ENCODE peak calls at places on chromosomes 5 and 9, in seven cellular contexts. L, A, B, D, H, F and U are unnamed samples.

GRCh38 chr9:137300607-137301085 is 1.4 kb downstream of the NRARP start:
- DNase-seq in B (no peak), L (no peak), D (peak; percentile 69), H (peak; percentile 61), A (peak; percentile 20), F (no peak), U (no peak)

GRCh38 chr9:136629879-136630661 is 32.6 kb upstream of the EGFL7 start:
- DNase-seq in A (peak; percentile 24), B (peak; percentile 39), H (peak; percentile 77), L (no peak), F (peak; percentile 36), D (peak; percentile 91), U (no peak)

GRCh38 chr5:6758201-6758600 is 45.0 kb downstream of the TENT4A start:
- DNase-seq in D (no peak), B (no peak), H (no peak), L (no peak), A (no peak), F (no peak), U (no peak)

GRCh38 chr9:17322882-17323864 is 188.3 kb downstream of the CNTLN start:
- DNase-seq in L (no peak), B (no peak), F (no peak), D (peak; percentile 44), H (no peak), A (no peak), U (no peak)

GRCh38 chr9:129751841-129752801 is 721 bp downstream of the PTGES start:
- DNase-seq in D (peak; percentile 71), F (no peak), H (no peak), A (no peak), L (no peak), B (no peak), U (no peak)

GRCh38 chr5:36407396-36407795 is 105.7 kb upstream of the RANBP3L start:
- DNase-seq in F (no peak), D (no peak), L (no peak), H (no peak), A (no peak), B (no peak), U (no peak)

GRCh38 chr5:8517461-8517860 is 648.5 kb downstream of the MTRR start:
- DNase-seq in H (no peak), L (no peak), D (no peak), A (peak; percentile 16), F (no peak), B (no peak), U (no peak)

GRCh38 chr9:91677822-91678221 is 254.2 kb upstream of the NFIL3 start:
- DNase-seq in H (no peak), A (no peak), B (no peak), D (peak; percentile 54), F (no peak), L (no peak), U (no peak)

GRCh38 chr9:89422151-89422918 is 75.6 kb downstream of the SEMA4D start:
- DNase-seq in H (no peak), F (no peak), L (no peak), B (no peak), D (no peak), A (peak; percentile 88), U (no peak)

GRCh38 chr9:111572945-111573604 is 26.4 kb downstream of the PTGR1 start:
- DNase-seq in A (peak; percentile 97), F (no peak), L (no peak), H (no peak), B (no peak), D (no peak), U (no peak)

GRCh38 chr5:97245371-97245770 is 62.3 kb upstream of the RIOK2 start:
- DNase-seq in F (no peak), L (no peak), B (no peak), D (no peak), H (no peak), A (no peak), U (no peak)

GRCh38 chr9:706606-707451 is 134.7 kb upstream of the DMRT1 start:
- DNase-seq in A (peak; percentile 75), B (peak; percentile 85), L (no peak), D (peak; percentile 29), H (peak; percentile 20), F (no peak), U (no peak)

GRCh38 chr9:114691046-114691955 is 9.3 kb upstream of the TEX48 start:
- DNase-seq in B (no peak), D (no peak), H (no peak), A (peak; percentile 91), F (no peak), L (peak; percentile 36), U (peak; percentile 85)

GRCh38 chr9:89588271-89588879 is 16.4 kb upstream of the GADD45G start:
- DNase-seq in F (no peak), B (no peak), D (no peak), L (no peak), A (no peak), H (no peak), U (no peak)

GRCh38 chr5:103569313-103570060 is 6.9 kb upstream of the NUDT12 start:
- DNase-seq in B (no peak), D (no peak), A (peak; percentile 6), F (no peak), H (no peak), L (no peak), U (no peak)

GRCh38 chr5:79042188-79042587 is 27.3 kb downstream of the DMGDH start:
- DNase-seq in H (no peak), D (no peak), F (no peak), A (no peak), B (no peak), L (no peak), U (no peak)

GRCh38 chr9:36154213-36154952 is 14.8 kb upstream of the CCIN start:
- DNase-seq in H (no peak), L (no peak), F (no peak), D (no peak), A (peak; percentile 71), B (no peak), U (no peak)

GRCh38 chr5:128290152-128290858 is 206.7 kb downstream of the SLC12A2 start:
- DNase-seq in H (no peak), F (no peak), A (peak; percentile 33), D (no peak), B (no peak), L (no peak), U (no peak)

GRCh38 chr5:169831331-169831730 is 149.0 kb downstream of the INSYN2B start:
- DNase-seq in B (no peak), H (no peak), F (no peak), D (no peak), A (peak; percentile 27), L (no peak), U (no peak)

GRCh38 chr5:87390075-87390474 is 22.7 kb downstream of the CCNH start:
- DNase-seq in F (no peak), H (no peak), B (no peak), L (no peak), A (no peak), D (no peak), U (no peak)

GRCh38 chr9:77864096-77864889 is 167.3 kb downstream of the GNAQ start:
- DNase-seq in H (no peak), B (no peak), F (no peak), A (peak; percentile 27), D (no peak), L (no peak), U (no peak)

GRCh38 chr9:117276444-117276843 is 138.4 kb downstream of the ASTN2 start:
- DNase-seq in B (no peak), H (no peak), A (no peak), F (no peak), D (peak; percentile 64), L (no peak), U (no peak)

GRCh38 chr5:80234311-80234948 is 21.4 kb downstream of the SERINC5 start:
- DNase-seq in H (no peak), L (no peak), B (no peak), F (no peak), A (no peak), D (no peak), U (no peak)

GRCh38 chr5:6307304-6307703 is 71.0 kb downstream of the MED10 start:
- DNase-seq in A (no peak), B (no peak), L (no peak), D (no peak), F (no peak), H (no peak), U (no peak)

GRCh38 chr9:129613520-129614175 is 7.3 kb downstream of the C9orf50 start:
- DNase-seq in B (no peak), H (no peak), L (no peak), F (no peak), D (peak; percentile 75), A (no peak), U (no peak)

GRCh38 chr5:142699105-142699720 is 13.3 kb upstream of the FGF1 start:
- DNase-seq in A (peak; percentile 84), L (peak; percentile 31), D (peak; percentile 74), F (peak; percentile 74), H (peak; percentile 73), B (peak; percentile 79), U (peak; percentile 66)
- TF ChIP-seq RAD21 in A (peak; percentile 100), L (peak; percentile 95), D (peak; percentile 100), F (peak; percentile 100), H (peak; percentile 97), B (peak; percentile 95), U (peak; percentile 100)

GRCh38 chr5:73841641-73842040 is 215.6 kb downstream of the ARHGEF28 start:
- DNase-seq in B (no peak), D (no peak), A (no peak), L (no peak), H (no peak), F (no peak), U (no peak)
- H2AFZ ChIP-seq in B (no peak overlapping the region), D (no peak overlapping the region), A (no peak overlapping the region), L (no peak overlapping the region), H (no peak overlapping the region), F (no peak overlapping the region), U (no peak overlapping the region)

DNA sequence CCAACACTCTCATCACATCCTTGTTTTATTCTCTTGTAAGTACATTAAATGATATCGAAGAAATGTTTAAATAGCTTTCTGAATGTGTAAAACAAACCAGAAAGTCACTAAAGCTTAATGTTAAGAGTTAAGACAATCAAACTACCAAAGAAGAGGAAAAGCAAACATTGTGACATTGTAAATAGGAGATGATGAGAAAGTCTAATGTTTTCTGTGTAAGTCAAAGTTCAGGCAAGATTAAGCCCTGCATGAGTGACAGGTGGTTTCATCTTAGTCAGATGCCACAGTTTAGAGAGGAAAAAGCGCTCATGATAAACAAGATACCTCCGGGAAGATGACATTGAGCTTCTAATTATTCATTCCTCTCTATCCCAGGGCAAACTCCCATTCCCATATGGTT is 50.9 kb upstream of the PHYKPL start:
- DNase-seq in A (no peak), L (no peak), B (peak; percentile 39), D (no peak), F (no peak), H (no peak), U (no peak)
- TF ChIP-seq RAD21 in A (no peak), L (no peak), B (no peak), D (no peak), F (no peak), H (no peak), U (no peak)

DNA sequence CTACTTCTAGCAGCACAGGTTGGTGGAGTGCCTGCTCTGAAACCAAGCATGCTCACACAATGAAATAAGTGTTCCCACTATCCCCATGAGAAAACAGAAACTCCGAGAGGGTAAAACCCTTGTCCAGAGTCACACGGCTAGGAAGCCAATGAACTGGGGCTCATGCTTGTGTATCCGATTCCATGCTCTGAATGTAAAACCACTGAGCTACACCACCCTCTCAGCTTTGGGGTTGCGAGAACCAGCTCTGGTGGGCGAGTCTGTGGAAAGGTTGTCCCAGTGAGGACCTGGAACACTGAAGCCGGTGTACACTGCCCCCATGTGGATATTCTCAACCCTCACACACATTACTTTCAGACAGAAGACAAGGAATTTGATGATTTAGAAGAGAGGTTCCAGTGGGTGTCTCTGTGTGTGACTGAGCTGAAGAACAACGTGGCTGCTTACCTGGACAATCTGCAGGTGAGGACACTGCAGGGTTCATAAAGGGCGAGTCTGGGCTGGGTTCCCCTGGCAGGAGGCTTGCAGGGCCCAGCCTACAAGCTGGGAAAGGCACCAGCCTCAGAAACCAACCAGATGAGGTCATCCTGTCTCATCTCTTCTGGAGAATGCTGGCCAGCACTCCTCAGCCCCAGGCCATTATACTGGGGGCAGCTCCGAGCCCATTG is 37.4 kb downstream of the ARHGEF37 start:
- DNase-seq in L (peak; percentile 62), A (peak; percentile 72), D (peak; percentile 78), H (peak; percentile 71), F (no peak), B (peak; percentile 53), U (peak; percentile 47)
- H2AFZ ChIP-seq in L (peak overlapping the region; percentile 27), A (peak overlapping the region; percentile 92), D (no peak overlapping the region), H (peak overlapping the region; percentile 41), F (peak overlapping the region; percentile 93), B (no peak overlapping the region), U (peak overlapping the region; percentile 6)